ENCODE peak calls at places on chromosome 19, in four cellular contexts. One of them, this sample, is unnamed.
A peak's percentile ranks its signal among the peaks of the same experiment; 100 is the strongest.

GRCh38 chr19:10137751-10138682 is 18.3 kb upstream of the EIF3G start:
- DNase-seq in GM12878: no peak
- DNase-seq in SK-N-SH: peak; percentile 81
- DNase-seq in HepG2: no peak
- DNase-seq in this sample: no peak

GRCh38 chr19:39372047-39372802 is 18.7 kb downstream of the PAF1 start:
- DNase-seq in GM12878: no peak
- DNase-seq in SK-N-SH: no peak
- DNase-seq in HepG2: no peak
- DNase-seq in this sample: no peak

GRCh38 chr19:40466219-40467006 is at the start of gene SPTBN4:
- DNase-seq in GM12878: peak; percentile 40
- DNase-seq in SK-N-SH: no peak
- DNase-seq in HepG2: no peak
- DNase-seq in this sample: no peak

GRCh38 chr19:9947441-9947840 is 11.1 kb upstream of the OLFM2 start:
- DNase-seq in GM12878: no peak
- DNase-seq in SK-N-SH: no peak
- DNase-seq in HepG2: no peak
- DNase-seq in this sample: no peak

GRCh38 chr19:5714819-5715218 is 5.1 kb downstream of the LONP1 start:
- DNase-seq in GM12878: no peak
- DNase-seq in SK-N-SH: no peak
- DNase-seq in HepG2: no peak
- DNase-seq in this sample: no peak

GRCh38 chr19:5503598-5503997 is 48.4 kb downstream of the ZNRF4 start:
- DNase-seq in GM12878: no peak
- DNase-seq in SK-N-SH: no peak
- DNase-seq in HepG2: no peak
- DNase-seq in this sample: peak; percentile 46

GRCh38 chr19:7004313-7004931 is 16.8 kb downstream of the MBD3L2B start:
- DNase-seq in GM12878: no peak
- DNase-seq in SK-N-SH: no peak
- DNase-seq in HepG2: peak; percentile 49
- DNase-seq in this sample: peak; percentile 56

GRCh38 chr19:6766357-6767080 is 716 bp downstream of the SH2D3A start:
- DNase-seq in GM12878: no peak
- DNase-seq in SK-N-SH: no peak
- DNase-seq in HepG2: no peak
- DNase-seq in this sample: peak; percentile 53

GRCh38 chr19:30563691-30564090 is 191.5 kb downstream of the ZNF536 start:
- DNase-seq in GM12878: no peak
- DNase-seq in SK-N-SH: no peak
- DNase-seq in HepG2: no peak
- DNase-seq in this sample: no peak

GRCh38 chr19:7992575-7992974 is 12.9 kb downstream of the ELAVL1 start:
- DNase-seq in GM12878: no peak
- DNase-seq in SK-N-SH: no peak
- DNase-seq in HepG2: no peak
- DNase-seq in this sample: no peak

GRCh38 chr19:51742736-51743288 is 8.9 kb downstream of the FPR1 start:
- DNase-seq in GM12878: no peak
- DNase-seq in SK-N-SH: no peak
- DNase-seq in HepG2: no peak
- DNase-seq in this sample: no peak

GRCh38 chr19:39177110-39177699 is 19.6 kb upstream of the NCCRP1 start:
- DNase-seq in GM12878: no peak
- DNase-seq in SK-N-SH: no peak
- DNase-seq in HepG2: no peak
- DNase-seq in this sample: no peak

DNA sequence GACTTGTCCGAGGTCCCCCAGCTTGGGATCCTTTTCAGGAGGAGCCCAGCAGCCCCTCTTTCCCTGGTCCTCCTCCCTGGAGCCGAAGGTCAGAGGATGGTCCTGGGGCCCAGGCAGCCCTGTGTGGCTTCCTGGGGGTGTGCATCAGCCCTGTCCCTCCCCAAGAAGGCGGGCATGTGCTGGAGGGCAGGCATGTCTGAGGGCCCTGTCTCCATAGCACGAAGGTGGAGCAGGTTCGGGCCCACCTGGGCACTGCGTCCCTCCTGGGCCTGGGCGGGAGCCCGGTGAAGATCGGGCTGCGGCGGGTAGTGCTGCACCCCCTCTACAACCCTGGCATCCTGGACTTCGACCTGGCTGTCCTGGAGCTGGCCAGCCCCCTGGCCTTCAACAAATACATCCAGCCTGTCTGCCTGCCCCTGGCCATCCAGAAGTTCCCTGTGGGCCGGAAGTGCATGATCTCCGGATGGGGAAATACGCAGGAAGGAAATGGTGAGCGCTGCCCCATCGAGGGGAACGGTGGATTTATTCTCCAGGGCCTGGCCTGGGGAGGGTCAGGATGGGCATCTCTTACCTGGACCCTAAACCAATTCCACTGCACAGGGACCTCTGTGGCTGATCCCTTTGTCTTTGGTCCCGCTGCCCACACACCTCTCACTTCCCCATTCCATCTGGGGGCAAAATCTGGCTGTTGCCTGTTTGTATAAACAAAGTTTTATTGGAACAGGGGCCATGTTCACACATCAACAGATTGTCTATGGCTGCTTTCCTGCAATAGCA is 10.9 kb downstream of the TIMM13 start:
- DNase-seq in GM12878: no peak
- DNase-seq in SK-N-SH: peak; percentile 24
- DNase-seq in HepG2: peak; percentile 89
- DNase-seq in this sample: no peak
- TF ChIP-seq PBX3 in GM12878: no peak
- TF ChIP-seq PBX3 in SK-N-SH: no peak
- TF ChIP-seq PBX3 in HepG2: no peak
- TF ChIP-seq PBX3 in this sample: no peak

GRCh38 chr19:14614099-14614412 is 31.2 kb downstream of the CLEC17A start:
- DNase-seq in GM12878: peak; percentile 38
- DNase-seq in SK-N-SH: no peak
- DNase-seq in HepG2: no peak
- DNase-seq in this sample: no peak

GRCh38 chr19:14615628-14616027 is 32.7 kb downstream of the CLEC17A start:
- DNase-seq in GM12878: no peak
- DNase-seq in SK-N-SH: no peak
- DNase-seq in HepG2: no peak
- DNase-seq in this sample: no peak

GRCh38 chr19:14619404-14619803 is 36.5 kb downstream of the CLEC17A start:
- DNase-seq in GM12878: no peak
- DNase-seq in SK-N-SH: no peak
- DNase-seq in HepG2: no peak
- DNase-seq in this sample: no peak

GRCh38 chr19:14612657-14613056 is 29.8 kb downstream of the CLEC17A start:
- DNase-seq in GM12878: no peak
- DNase-seq in SK-N-SH: no peak
- DNase-seq in HepG2: no peak
- DNase-seq in this sample: no peak

DNA sequence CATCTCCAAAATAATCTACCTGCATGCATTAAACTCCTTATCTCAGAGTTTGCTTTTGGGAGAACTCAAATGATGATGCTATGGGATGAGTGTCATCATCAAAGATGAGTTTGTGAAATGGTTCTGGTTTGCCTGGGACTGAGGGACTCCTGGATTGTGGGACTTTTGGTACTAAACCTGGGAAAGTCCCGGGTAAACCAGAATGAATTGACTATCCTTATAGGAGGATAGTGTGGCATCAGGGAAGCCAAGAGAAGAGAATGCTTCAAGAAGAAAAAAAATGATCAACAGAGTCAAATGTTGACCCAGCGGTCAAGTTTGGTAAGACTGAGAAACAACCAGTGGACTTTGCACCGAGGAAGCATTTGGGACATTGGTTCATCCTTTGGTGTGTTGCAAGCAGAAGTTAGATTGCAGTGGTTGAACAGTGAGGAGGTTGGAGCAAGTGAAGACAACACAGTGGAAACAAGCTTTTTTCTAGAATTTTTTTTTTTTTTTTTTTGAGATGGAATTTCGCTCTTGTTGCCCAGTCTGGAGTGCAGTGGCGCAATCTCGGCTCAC is 33.5 kb downstream of the CLEC17A start:
- DNase-seq in GM12878: no peak
- DNase-seq in SK-N-SH: no peak
- DNase-seq in HepG2: peak; percentile 80
- DNase-seq in this sample: no peak
- TF ChIP-seq CTCF in GM12878: no peak
- TF ChIP-seq CTCF in SK-N-SH: no peak
- TF ChIP-seq CTCF in HepG2: no peak
- TF ChIP-seq CTCF in this sample: no peak

GRCh38 chr19:3433805-3434540 is 46.4 kb downstream of the SMIM24 start:
- DNase-seq in GM12878: no peak
- DNase-seq in SK-N-SH: no peak
- DNase-seq in HepG2: no peak
- DNase-seq in this sample: no peak
- TF ChIP-seq PBX3 in GM12878: no peak
- TF ChIP-seq PBX3 in SK-N-SH: no peak
- TF ChIP-seq PBX3 in HepG2: no peak
- TF ChIP-seq PBX3 in this sample: no peak

DNA sequence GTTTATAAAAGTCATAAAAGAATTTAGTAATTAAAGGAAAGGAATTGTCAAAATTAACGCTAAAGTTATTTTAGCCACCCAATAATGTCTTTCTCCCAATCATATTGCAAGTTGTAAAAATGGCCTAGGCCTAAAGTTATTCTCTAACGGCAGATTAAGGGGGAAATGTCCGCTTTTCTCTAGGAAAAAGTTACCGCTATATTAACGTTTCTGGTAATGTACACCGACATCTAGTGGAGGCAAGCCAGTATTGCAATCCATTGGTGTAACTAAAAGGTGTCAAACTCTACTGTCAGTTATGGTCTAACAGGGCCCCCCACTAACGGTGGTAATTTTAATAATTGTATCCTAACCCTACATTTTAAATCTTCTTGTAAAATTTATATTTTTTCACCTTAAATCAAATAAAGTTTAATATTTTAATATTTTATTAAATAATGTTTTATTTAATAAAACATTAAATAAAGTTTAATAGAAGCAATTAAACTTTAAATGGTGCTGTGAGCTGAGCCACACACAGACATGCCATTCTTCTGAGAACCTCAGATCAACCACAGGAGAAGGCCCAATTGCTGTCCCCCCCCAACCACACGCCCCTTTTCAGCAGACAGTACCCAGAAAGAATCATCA is 35.9 kb upstream of the ZSCAN5A start:
- DNase-seq in GM12878: peak; percentile 11
- DNase-seq in SK-N-SH: peak; percentile 55
- DNase-seq in HepG2: peak; percentile 58
- DNase-seq in this sample: peak; percentile 11
- TF ChIP-seq CTCF in GM12878: peak; percentile 74
- TF ChIP-seq CTCF in SK-N-SH: peak; percentile 81
- TF ChIP-seq CTCF in HepG2: peak; percentile 71
- TF ChIP-seq CTCF in this sample: peak; percentile 58

GRCh38 chr19:38070573-38070972 is 153.4 kb downstream of the DPF1 start:
- DNase-seq in GM12878: no peak
- DNase-seq in SK-N-SH: no peak
- DNase-seq in HepG2: no peak
- DNase-seq in this sample: no peak
- TF ChIP-seq PBX3 in GM12878: no peak
- TF ChIP-seq PBX3 in SK-N-SH: no peak
- TF ChIP-seq PBX3 in HepG2: no peak
- TF ChIP-seq PBX3 in this sample: no peak

GRCh38 chr19:42697884-42698283 is 42.4 kb downstream of the PSG3 start:
- DNase-seq in GM12878: no peak
- DNase-seq in SK-N-SH: no peak
- DNase-seq in HepG2: no peak
- DNase-seq in this sample: no peak

GRCh38 chr19:42695811-42696503 is 44.3 kb downstream of the PSG3 start:
- DNase-seq in GM12878: no peak
- DNase-seq in SK-N-SH: no peak
- DNase-seq in HepG2: no peak
- DNase-seq in this sample: no peak

DNA sequence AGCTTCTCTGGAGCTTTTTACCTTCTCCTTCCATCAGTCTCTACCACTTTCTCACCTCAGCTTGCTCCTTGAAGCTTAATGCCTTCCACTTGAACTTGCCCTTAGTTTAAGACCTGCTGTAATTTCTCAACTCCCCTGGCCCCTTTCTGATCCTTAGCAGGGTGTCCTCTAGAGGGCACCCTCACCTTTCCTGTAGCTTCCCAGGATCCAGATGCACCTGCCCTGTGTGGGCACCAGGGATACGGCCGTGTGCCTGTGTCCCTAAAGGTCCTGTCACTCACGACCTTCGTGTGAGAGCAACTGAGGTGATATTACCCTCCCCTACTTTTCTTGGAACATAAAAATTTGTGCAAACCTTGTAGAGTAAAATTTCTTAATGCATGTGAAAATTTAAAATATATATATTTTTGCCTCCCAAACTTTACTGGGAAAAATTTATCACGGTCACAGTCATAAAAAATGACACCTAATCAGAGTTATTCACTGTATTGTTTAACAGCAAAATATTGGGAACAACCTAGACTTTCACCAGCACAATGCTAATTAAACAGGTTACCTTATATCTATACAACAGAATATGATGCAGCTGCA is 46.4 kb downstream of the PSG3 start:
- DNase-seq in GM12878: no peak
- DNase-seq in SK-N-SH: peak; percentile 52
- DNase-seq in HepG2: peak; percentile 49
- DNase-seq in this sample: peak; percentile 85
- TF ChIP-seq CTCF in GM12878: peak; percentile 46
- TF ChIP-seq CTCF in SK-N-SH: peak; percentile 71
- TF ChIP-seq CTCF in HepG2: peak; percentile 66
- TF ChIP-seq CTCF in this sample: peak; percentile 99

DNA sequence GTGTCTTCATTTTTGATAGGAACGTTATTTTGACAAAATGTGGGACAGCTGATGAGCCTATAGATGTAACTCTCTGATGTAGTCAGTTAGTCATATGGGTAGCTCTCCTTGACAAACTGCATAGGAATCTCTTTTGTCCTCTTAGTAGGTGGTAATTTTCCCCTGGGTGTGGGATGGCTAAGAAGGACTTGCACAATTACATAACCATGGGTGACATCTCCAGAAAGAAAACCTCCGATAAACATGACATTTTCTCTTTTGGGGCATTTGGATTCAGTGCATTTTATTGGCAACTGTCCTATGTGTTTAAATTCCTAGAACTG is 41.8 kb downstream of the IGFL3 start:
- DNase-seq in GM12878: no peak
- DNase-seq in SK-N-SH: no peak
- DNase-seq in HepG2: no peak
- DNase-seq in this sample: no peak
- TF ChIP-seq PBX3 in GM12878: no peak
- TF ChIP-seq PBX3 in SK-N-SH: no peak
- TF ChIP-seq PBX3 in HepG2: no peak
- TF ChIP-seq PBX3 in this sample: no peak

This sample was measured in A549.